ENCODE peak calls at places on chromosomes 2 and 18, in eight cellular contexts. One of them, this sample, is unnamed.

GRCh38 chr2:28436525-28437051 is 43.9 kb downstream of the FOSL2 start:
- DNase-seq in activated CD8-positive, alpha-beta memory T cell treated with anti-CD3 and anti-CD28 coated beads, Interleukin-2, amount 50 U/mL, for 4 hours: no peak
- DNase-seq in mesenchymal stem cell: no peak
- DNase-seq in astrocyte of the spinal cord: no peak
- DNase-seq in ELR: no peak
- DNase-seq in cerebellar cortex: no peak
- DNase-seq in activated effector memory CD4-positive, alpha-beta T cell treated with anti-CD3 and anti-CD28 coated beads, Interleukin-2, amount 50 U/mL, for 16 hours: peak; percentile 53
- DNase-seq in AG04449: no peak
- DNase-seq in this sample: no peak

GRCh38 chr2:54964271-54964670 is 86.0 kb downstream of the RTN4 start:
- DNase-seq in AG04449: no peak
- DNase-seq in astrocyte of the spinal cord: peak; percentile 39
- DNase-seq in cerebellar cortex: no peak
- DNase-seq in ELR: peak; percentile 73
- DNase-seq in mesenchymal stem cell: peak; percentile 29
- DNase-seq in activated CD8-positive, alpha-beta memory T cell treated with anti-CD3 and anti-CD28 coated beads, Interleukin-2, amount 50 U/mL, for 4 hours: no peak
- DNase-seq in activated effector memory CD4-positive, alpha-beta T cell treated with anti-CD3 and anti-CD28 coated beads, Interleukin-2, amount 50 U/mL, for 16 hours: no peak
- DNase-seq in this sample: no peak

GRCh38 chr2:240269380-240269779 is 128.9 kb upstream of the OTOS start:
- DNase-seq in mesenchymal stem cell: no peak
- DNase-seq in cerebellar cortex: no peak
- DNase-seq in astrocyte of the spinal cord: no peak
- DNase-seq in ELR: no peak
- DNase-seq in activated effector memory CD4-positive, alpha-beta T cell treated with anti-CD3 and anti-CD28 coated beads, Interleukin-2, amount 50 U/mL, for 16 hours: no peak
- DNase-seq in activated CD8-positive, alpha-beta memory T cell treated with anti-CD3 and anti-CD28 coated beads, Interleukin-2, amount 50 U/mL, for 4 hours: no peak
- DNase-seq in AG04449: no peak
- DNase-seq in this sample: no peak

GRCh38 chr2:33240178-33240577 is 236.3 kb upstream of the RASGRP3 start:
- DNase-seq in activated CD8-positive, alpha-beta memory T cell treated with anti-CD3 and anti-CD28 coated beads, Interleukin-2, amount 50 U/mL, for 4 hours: no peak
- DNase-seq in activated effector memory CD4-positive, alpha-beta T cell treated with anti-CD3 and anti-CD28 coated beads, Interleukin-2, amount 50 U/mL, for 16 hours: no peak
- DNase-seq in AG04449: no peak
- DNase-seq in ELR: peak; percentile 83
- DNase-seq in mesenchymal stem cell: peak; percentile 55
- DNase-seq in astrocyte of the spinal cord: peak; percentile 79
- DNase-seq in cerebellar cortex: no peak
- DNase-seq in this sample: no peak

GRCh38 chr18:35331367-35332087 is 12.7 kb downstream of the ZNF24 start:
- DNase-seq in activated effector memory CD4-positive, alpha-beta T cell treated with anti-CD3 and anti-CD28 coated beads, Interleukin-2, amount 50 U/mL, for 16 hours: no peak
- DNase-seq in AG04449: no peak
- DNase-seq in activated CD8-positive, alpha-beta memory T cell treated with anti-CD3 and anti-CD28 coated beads, Interleukin-2, amount 50 U/mL, for 4 hours: no peak
- DNase-seq in astrocyte of the spinal cord: no peak
- DNase-seq in cerebellar cortex: no peak
- DNase-seq in mesenchymal stem cell: no peak
- DNase-seq in ELR: no peak
- DNase-seq in this sample: no peak

GRCh38 chr2:219702796-219703545 is 75.5 kb downstream of the SLC4A3 start:
- DNase-seq in mesenchymal stem cell: peak; percentile 15
- DNase-seq in activated CD8-positive, alpha-beta memory T cell treated with anti-CD3 and anti-CD28 coated beads, Interleukin-2, amount 50 U/mL, for 4 hours: no peak
- DNase-seq in activated effector memory CD4-positive, alpha-beta T cell treated with anti-CD3 and anti-CD28 coated beads, Interleukin-2, amount 50 U/mL, for 16 hours: no peak
- DNase-seq in cerebellar cortex: no peak
- DNase-seq in AG04449: no peak
- DNase-seq in ELR: no peak
- DNase-seq in astrocyte of the spinal cord: no peak
- DNase-seq in this sample: no peak

GRCh38 chr2:170824526-170825015 is 7.9 kb downstream of the GAD1 start:
- DNase-seq in activated CD8-positive, alpha-beta memory T cell treated with anti-CD3 and anti-CD28 coated beads, Interleukin-2, amount 50 U/mL, for 4 hours: no peak
- DNase-seq in astrocyte of the spinal cord: no peak
- DNase-seq in AG04449: no peak
- DNase-seq in cerebellar cortex: no peak
- DNase-seq in mesenchymal stem cell: no peak
- DNase-seq in activated effector memory CD4-positive, alpha-beta T cell treated with anti-CD3 and anti-CD28 coated beads, Interleukin-2, amount 50 U/mL, for 16 hours: no peak
- DNase-seq in ELR: no peak
- DNase-seq in this sample: no peak

GRCh38 chr2:202494856-202495604 is 118.9 kb downstream of the BMPR2 start:
- DNase-seq in AG04449: no peak
- DNase-seq in activated CD8-positive, alpha-beta memory T cell treated with anti-CD3 and anti-CD28 coated beads, Interleukin-2, amount 50 U/mL, for 4 hours: no peak
- DNase-seq in ELR: no peak
- DNase-seq in activated effector memory CD4-positive, alpha-beta T cell treated with anti-CD3 and anti-CD28 coated beads, Interleukin-2, amount 50 U/mL, for 16 hours: no peak
- DNase-seq in cerebellar cortex: no peak
- DNase-seq in astrocyte of the spinal cord: no peak
- DNase-seq in mesenchymal stem cell: no peak
- DNase-seq in this sample: no peak

GRCh38 chr2:213229814-213230213 is 54.5 kb upstream of the SPAG16 start:
- DNase-seq in activated effector memory CD4-positive, alpha-beta T cell treated with anti-CD3 and anti-CD28 coated beads, Interleukin-2, amount 50 U/mL, for 16 hours: no peak
- DNase-seq in AG04449: peak; percentile 36
- DNase-seq in ELR: peak; percentile 46
- DNase-seq in cerebellar cortex: no peak
- DNase-seq in astrocyte of the spinal cord: peak; percentile 88
- DNase-seq in mesenchymal stem cell: peak; percentile 52
- DNase-seq in activated CD8-positive, alpha-beta memory T cell treated with anti-CD3 and anti-CD28 coated beads, Interleukin-2, amount 50 U/mL, for 4 hours: no peak
- DNase-seq in this sample: no peak

GRCh38 chr2:234075521-234075915 is 25.0 kb downstream of the SPP2 start:
- DNase-seq in mesenchymal stem cell: no peak
- DNase-seq in cerebellar cortex: no peak
- DNase-seq in AG04449: no peak
- DNase-seq in astrocyte of the spinal cord: no peak
- DNase-seq in activated CD8-positive, alpha-beta memory T cell treated with anti-CD3 and anti-CD28 coated beads, Interleukin-2, amount 50 U/mL, for 4 hours: no peak
- DNase-seq in ELR: no peak
- DNase-seq in activated effector memory CD4-positive, alpha-beta T cell treated with anti-CD3 and anti-CD28 coated beads, Interleukin-2, amount 50 U/mL, for 16 hours: no peak
- DNase-seq in this sample: no peak

This sample was measured in central memory CD4-positive, alpha-beta T cell.